ENCODE peak calls at places on chromosomes 5 and 9, in six cellular contexts. One of them, this sample, is unnamed.

GRCh38 chr9:137255448-137256114 is 454 bp downstream of the NELFB start:
- DNase-seq in cardiac muscle cell: no peak
- DNase-seq in PC-9: no peak
- DNase-seq in A549: no peak
- DNase-seq in cardiac fibroblast: peak
- DNase-seq in stomach: no peak
- DNase-seq in this sample: no peak

GRCh38 chr5:39420482-39421145 is 4.2 kb downstream of the DAB2 start:
- DNase-seq in cardiac muscle cell: peak
- DNase-seq in cardiac fibroblast: peak
- DNase-seq in stomach: peak
- DNase-seq in A549: no peak
- DNase-seq in PC-9: no peak
- DNase-seq in this sample: no peak

GRCh38 chr5:80957031-80957761 is 3.0 kb upstream of the RASGRF2 start:
- DNase-seq in PC-9: peak
- DNase-seq in cardiac muscle cell: no peak
- DNase-seq in stomach: no peak
- DNase-seq in A549: no peak
- DNase-seq in cardiac fibroblast: no peak
- DNase-seq in this sample: no peak

GRCh38 chr9:110640736-110641135 is 27.9 kb upstream of the MUSK start:
- DNase-seq in A549: no peak
- DNase-seq in cardiac muscle cell: peak
- DNase-seq in cardiac fibroblast: peak
- DNase-seq in PC-9: no peak
- DNase-seq in stomach: no peak
- DNase-seq in this sample: no peak

GRCh38 chr5:72237879-72238278 is 82.2 kb downstream of the MRPS27 start:
- DNase-seq in cardiac fibroblast: no peak
- DNase-seq in A549: no peak
- DNase-seq in cardiac muscle cell: no peak
- DNase-seq in stomach: no peak
- DNase-seq in PC-9: no peak
- DNase-seq in this sample: no peak

GRCh38 chr5:3542769-3543168 is 52.9 kb upstream of the IRX1 start:
- DNase-seq in cardiac fibroblast: no peak
- DNase-seq in cardiac muscle cell: no peak
- DNase-seq in A549: no peak
- DNase-seq in PC-9: no peak
- DNase-seq in stomach: no peak
- DNase-seq in this sample: no peak

GRCh38 chr5:159048298-159048697 is 51.4 kb downstream of the EBF1 start:
- DNase-seq in cardiac fibroblast: no peak
- DNase-seq in PC-9: no peak
- DNase-seq in stomach: no peak
- DNase-seq in cardiac muscle cell: no peak
- DNase-seq in A549: no peak
- DNase-seq in this sample: no peak

GRCh38 chr9:120563044-120563443 is 16.9 kb downstream of the CDK5RAP2 start:
- DNase-seq in cardiac muscle cell: no peak
- DNase-seq in A549: no peak
- DNase-seq in stomach: peak
- DNase-seq in cardiac fibroblast: no peak
- DNase-seq in PC-9: no peak
- DNase-seq in this sample: no peak

GRCh38 chr5:34895641-34896419 is 19.5 kb downstream of the RAD1 start:
- DNase-seq in A549: no peak
- DNase-seq in cardiac muscle cell: peak
- DNase-seq in cardiac fibroblast: peak
- DNase-seq in PC-9: no peak
- DNase-seq in stomach: no peak
- DNase-seq in this sample: no peak

GRCh38 chr5:176373100-176373818 is 8.0 kb downstream of the ARL10 start:
- DNase-seq in cardiac muscle cell: peak
- DNase-seq in stomach: no peak
- DNase-seq in PC-9: no peak
- DNase-seq in A549: no peak
- DNase-seq in cardiac fibroblast: peak
- DNase-seq in this sample: no peak

GRCh38 chr5:33894566-33894965 is 2.8 kb upstream of the ADAMTS12 start:
- DNase-seq in PC-9: peak
- DNase-seq in stomach: no peak
- DNase-seq in cardiac fibroblast: peak
- DNase-seq in A549: no peak
- DNase-seq in cardiac muscle cell: no peak
- DNase-seq in this sample: no peak

GRCh38 chr5:143506881-143507552 is 103.5 kb upstream of the NR3C1 start:
- DNase-seq in PC-9: peak
- DNase-seq in A549: peak
- DNase-seq in stomach: no peak
- DNase-seq in cardiac fibroblast: peak
- DNase-seq in cardiac muscle cell: peak
- DNase-seq in this sample: no peak

GRCh38 chr9:85569988-85570387 is 171.8 kb downstream of the AGTPBP1 start:
- DNase-seq in cardiac fibroblast: peak
- DNase-seq in PC-9: no peak
- DNase-seq in stomach: no peak
- DNase-seq in cardiac muscle cell: peak
- DNase-seq in A549: no peak
- DNase-seq in this sample: no peak

GRCh38 chr9:19148170-19148569 is 20.9 kb upstream of the PLIN2 start:
- DNase-seq in cardiac fibroblast: peak
- DNase-seq in cardiac muscle cell: peak
- DNase-seq in PC-9: no peak
- DNase-seq in stomach: no peak
- DNase-seq in A549: no peak
- DNase-seq in this sample: no peak

GRCh38 chr5:133688386-133688785 is 76.0 kb upstream of the FSTL4 start:
- DNase-seq in cardiac muscle cell: no peak
- DNase-seq in A549: no peak
- DNase-seq in stomach: no peak
- DNase-seq in PC-9: no peak
- DNase-seq in cardiac fibroblast: no peak
- DNase-seq in this sample: peak

GRCh38 chr5:137218896-137219295 is 280.2 kb downstream of the SPOCK1 start:
- DNase-seq in cardiac fibroblast: peak
- DNase-seq in stomach: no peak
- DNase-seq in PC-9: no peak
- DNase-seq in A549: no peak
- DNase-seq in cardiac muscle cell: no peak
- DNase-seq in this sample: no peak

GRCh38 chr9:124127290-124127646 is 115.7 kb downstream of the LHX2 start:
- DNase-seq in A549: no peak
- DNase-seq in stomach: no peak
- DNase-seq in cardiac muscle cell: no peak
- DNase-seq in cardiac fibroblast: no peak
- DNase-seq in PC-9: no peak
- DNase-seq in this sample: no peak

GRCh38 chr9:1980387-1980786 is 34.8 kb upstream of the SMARCA2 start:
- DNase-seq in stomach: no peak
- DNase-seq in PC-9: no peak
- DNase-seq in A549: no peak
- DNase-seq in cardiac muscle cell: no peak
- DNase-seq in cardiac fibroblast: no peak
- DNase-seq in this sample: no peak

GRCh38 chr5:54944364-54944763 is 41.0 kb downstream of the ESM1 start:
- DNase-seq in stomach: no peak
- DNase-seq in A549: peak
- DNase-seq in cardiac fibroblast: peak
- DNase-seq in PC-9: no peak
- DNase-seq in cardiac muscle cell: peak
- DNase-seq in this sample: no peak

GRCh38 chr5:57692582-57693487 is 210.2 kb upstream of the ACTBL2 start:
- DNase-seq in cardiac muscle cell: peak
- DNase-seq in A549: peak
- DNase-seq in stomach: peak
- DNase-seq in cardiac fibroblast: peak
- DNase-seq in PC-9: peak
- DNase-seq in this sample: peak

GRCh38 chr9:88433583-88434240 is 45.5 kb downstream of the SPIN1 start:
- DNase-seq in stomach: no peak
- DNase-seq in PC-9: no peak
- DNase-seq in cardiac muscle cell: peak
- DNase-seq in cardiac fibroblast: peak
- DNase-seq in A549: no peak
- DNase-seq in this sample: no peak

GRCh38 chr9:34370335-34370969 is 6.2 kb downstream of the MYORG start:
- DNase-seq in cardiac fibroblast: no peak
- DNase-seq in stomach: no peak
- DNase-seq in cardiac muscle cell: no peak
- DNase-seq in PC-9: no peak
- DNase-seq in A549: no peak
- DNase-seq in this sample: no peak

GRCh38 chr9:74952281-74953151 is at the start of gene C9orf40:
- DNase-seq in stomach: peak
- DNase-seq in cardiac muscle cell: peak
- DNase-seq in cardiac fibroblast: peak
- DNase-seq in A549: peak
- DNase-seq in PC-9: peak
- DNase-seq in this sample: peak

GRCh38 chr5:127884416-127884815 is 181.2 kb downstream of the CCDC192 start:
- DNase-seq in stomach: no peak
- DNase-seq in cardiac fibroblast: no peak
- DNase-seq in A549: no peak
- DNase-seq in cardiac muscle cell: no peak
- DNase-seq in PC-9: no peak
- DNase-seq in this sample: no peak

DNA sequence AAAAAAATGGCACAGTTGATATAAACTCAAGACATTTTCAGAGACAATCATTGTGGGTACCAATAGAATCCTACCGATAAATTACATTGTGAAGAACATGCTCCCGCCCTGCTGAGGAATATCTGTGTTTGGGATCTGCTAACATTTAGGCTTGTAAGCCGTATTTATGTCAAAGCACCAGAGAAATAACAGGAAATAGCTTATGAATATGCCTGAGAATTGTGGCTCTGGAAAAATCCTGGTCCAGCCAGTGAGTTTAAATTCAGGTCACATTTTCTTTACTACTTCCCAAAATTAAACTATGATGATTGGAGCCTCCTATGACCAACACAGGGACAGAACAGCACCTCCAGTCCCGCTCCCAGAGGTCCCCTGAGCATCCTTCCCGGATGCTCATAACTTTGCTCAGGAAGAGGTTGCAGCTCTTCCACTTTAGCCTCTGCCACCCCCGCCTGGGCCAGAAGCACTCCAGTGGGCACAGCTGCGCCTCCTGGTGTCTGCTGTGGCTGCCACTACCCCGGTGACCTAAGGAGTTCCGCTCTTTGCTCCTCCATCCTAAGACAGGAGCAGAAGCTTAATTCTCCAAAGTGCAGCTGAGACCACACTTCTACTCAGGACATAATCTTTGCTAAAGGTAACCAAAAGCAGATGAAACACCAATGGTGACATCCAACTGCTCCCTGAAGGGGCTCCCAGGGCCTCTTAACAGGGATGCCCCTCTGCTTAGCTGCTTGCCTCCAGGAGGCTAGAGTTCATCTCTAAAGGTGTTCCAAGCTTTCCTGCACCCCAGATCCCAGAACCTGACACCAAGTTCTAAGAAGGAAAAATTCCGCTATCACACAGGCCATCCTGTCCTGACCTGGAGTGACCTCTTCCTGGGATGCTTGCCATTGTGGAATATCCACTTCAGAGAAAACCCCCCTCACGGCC is 58.8 kb downstream of the SLC1A1 start:
- DNase-seq in cardiac fibroblast: peak
- DNase-seq in PC-9: no peak
- DNase-seq in cardiac muscle cell: peak
- DNase-seq in A549: peak
- DNase-seq in stomach: no peak
- DNase-seq in this sample: no peak
- TF ChIP-seq CTCF in cardiac fibroblast: peak
- TF ChIP-seq CTCF in PC-9: peak
- TF ChIP-seq CTCF in cardiac muscle cell: peak
- TF ChIP-seq CTCF in A549: peak
- TF ChIP-seq CTCF in stomach: no peak
- TF ChIP-seq CTCF in this sample: peak

DNA sequence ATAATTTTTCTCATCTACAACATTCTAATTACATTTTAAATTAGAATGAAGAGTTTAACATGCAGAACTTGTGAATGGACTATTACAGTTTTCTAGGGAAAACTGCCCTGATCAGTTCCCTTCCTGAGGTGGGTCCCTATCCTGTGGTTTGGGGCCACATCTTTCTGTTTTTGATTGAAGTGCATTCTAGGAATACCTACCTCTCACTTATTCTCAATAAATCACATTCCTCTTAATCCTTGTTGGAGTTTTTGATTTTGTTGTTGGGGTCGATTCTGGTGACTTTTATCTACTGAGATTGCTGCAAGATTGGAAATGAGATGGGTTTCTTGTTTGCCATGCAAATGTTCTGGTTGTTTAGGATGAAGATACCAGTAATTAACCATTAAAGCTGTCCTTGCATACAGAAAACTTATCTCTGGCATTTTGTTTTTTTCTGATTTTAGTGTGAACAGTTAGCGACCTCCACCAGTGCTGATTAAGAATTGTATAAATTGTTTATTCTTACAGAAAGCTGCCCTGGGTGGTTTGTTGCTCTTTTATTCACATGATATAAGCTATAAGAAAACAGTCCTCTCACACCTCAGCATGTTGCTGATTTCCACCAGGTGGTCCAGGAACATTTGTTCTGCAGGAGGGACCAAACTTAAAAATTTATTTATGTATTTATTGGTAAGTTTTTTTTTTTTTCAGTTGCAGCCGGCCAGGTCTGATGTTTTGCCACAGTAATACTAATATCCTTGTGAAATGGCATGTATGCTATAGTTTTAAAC is 269.9 kb downstream of the FANCC start:
- DNase-seq in cardiac muscle cell: no peak
- DNase-seq in cardiac fibroblast: no peak
- DNase-seq in stomach: no peak
- DNase-seq in PC-9: no peak
- DNase-seq in A549: no peak
- DNase-seq in this sample: no peak
- H3K4me3 ChIP-seq in cardiac muscle cell: no peak
- H3K4me3 ChIP-seq in cardiac fibroblast: peak
- H3K4me3 ChIP-seq in stomach: peak
- H3K4me3 ChIP-seq in PC-9: peak
- H3K4me3 ChIP-seq in A549: peak
- H3K4me3 ChIP-seq in this sample: no peak

DNA sequence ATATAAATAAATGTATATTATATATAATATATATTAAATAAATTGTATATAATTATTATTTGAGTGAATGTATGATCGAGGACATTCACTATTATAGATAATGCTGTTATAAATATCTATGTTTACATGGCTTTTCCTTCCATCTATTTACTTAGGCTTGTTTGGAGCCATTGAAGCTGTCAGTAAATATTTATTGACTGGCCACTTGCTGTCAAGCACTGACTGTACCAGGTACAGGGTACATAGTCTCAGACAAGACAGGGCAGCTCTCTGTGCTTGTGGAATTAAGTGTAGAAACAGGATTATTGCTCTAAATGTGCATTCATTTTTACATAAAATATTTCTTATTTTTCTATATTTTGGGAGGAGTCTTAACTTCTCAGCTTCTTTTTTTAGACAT is 16.4 kb downstream of the FAXDC2 start:
- DNase-seq in A549: no peak
- DNase-seq in cardiac fibroblast: no peak
- DNase-seq in PC-9: no peak
- DNase-seq in stomach: no peak
- DNase-seq in cardiac muscle cell: no peak
- DNase-seq in this sample: no peak
- TF ChIP-seq CTCF in A549: no peak
- TF ChIP-seq CTCF in cardiac fibroblast: no peak
- TF ChIP-seq CTCF in PC-9: no peak
- TF ChIP-seq CTCF in stomach: no peak
- TF ChIP-seq CTCF in cardiac muscle cell: no peak
- TF ChIP-seq CTCF in this sample: no peak

GRCh38 chr5:178788381-178789085 is 58.1 kb upstream of the ZNF354A start:
- DNase-seq in stomach: no peak
- DNase-seq in PC-9: no peak
- DNase-seq in A549: no peak
- DNase-seq in cardiac fibroblast: no peak
- DNase-seq in cardiac muscle cell: no peak
- DNase-seq in this sample: no peak
- H3K4me3 ChIP-seq in stomach: no peak
- H3K4me3 ChIP-seq in PC-9: no peak
- H3K4me3 ChIP-seq in A549: no peak
- H3K4me3 ChIP-seq in cardiac fibroblast: no peak
- H3K4me3 ChIP-seq in cardiac muscle cell: no peak
- H3K4me3 ChIP-seq in this sample: no peak